ENCODE peak calls at places on chromosomes 3 and 15, in nine cellular contexts. Y is pons; E is NT2/D1; X is activated CD4-positive, alpha-beta T cell treated with anti-CD3 and anti-CD28 coated beads for 36 hours; U is type B pancreatic cell; T is breast epithelium; R is osteocyte; Z is activated effector memory CD4-positive, alpha-beta T cell treated with anti-CD3 and anti-CD28 coated beads, Interleukin-2, amount 50 U/mL, for 16 hours; O is IMR-90. L is an unnamed sample.

GRCh38 chr3:61669676-61670299 is 108.4 kb downstream of the PTPRG start:
- DNase-seq in Y (no peak), E (no peak), X (no peak), U (no peak), T (no peak), R (no peak), Z (no peak), O (no peak), L (no peak)

GRCh38 chr15:76200083-76200465 is 111.2 kb downstream of the ETFA start:
- DNase-seq in Y (no peak), E (no peak), X (no peak), U (no peak), T (peak; percentile 44), R (no peak), Z (peak; percentile 53), O (no peak), L (no peak)

GRCh38 chr3:159786489-159787181 is 202.0 kb upstream of the IL12A start:
- DNase-seq in Y (no peak), E (no peak), X (no peak), U (no peak), T (no peak), R (no peak), Z (no peak), O (no peak), L (no peak)

GRCh38 chr3:46184469-46184868 is 23.6 kb downstream of the CCR1 start:
- DNase-seq in Y (no peak), E (no peak), X (no peak), U (no peak), T (no peak), R (no peak), Z (no peak), O (peak; percentile 64), L (no peak)

GRCh38 chr3:194773666-194774455 is 88.2 kb downstream of the FAM43A start:
- DNase-seq in Y (no peak), E (no peak), X (no peak), U (no peak), T (no peak), R (peak; percentile 73), Z (no peak), O (no peak), L (no peak)

GRCh38 chr3:44762170-44762677 is 630 bp downstream of the KIF15 start:
- DNase-seq in Y (peak; percentile 2), E (no peak), X (no peak), U (no peak), T (no peak), R (no peak), Z (no peak), O (peak; percentile 12), L (no peak)

GRCh38 chr3:179146911-179147570 is 1.1 kb upstream of the PIK3CA start:
- DNase-seq in Y (peak; percentile 94), E (no peak), X (peak; percentile 35), U (no peak), T (no peak), R (no peak), Z (no peak), O (peak; percentile 68), L (peak; percentile 63)

GRCh38 chr15:37081985-37082384 is 18.4 kb downstream of the MEIS2 start:
- DNase-seq in Y (no peak), E (no peak), X (no peak), U (no peak), T (no peak), R (no peak), Z (no peak), O (no peak), L (no peak)

GRCh38 chr15:33111051-33111451 is 83.5 kb downstream of the FMN1 start:
- DNase-seq in Y (no peak), E (no peak), X (no peak), U (no peak), T (no peak), R (no peak), Z (no peak), O (peak; percentile 75), L (no peak)

GRCh38 chr3:29072626-29073025 is 208.2 kb upstream of the RBMS3 start:
- DNase-seq in Y (no peak), E (no peak), X (no peak), U (no peak), T (no peak), R (no peak), Z (no peak), O (peak; percentile 61), L (no peak)

GRCh38 chr3:33648793-33649192 is 69.3 kb downstream of the CLASP2 start:
- DNase-seq in Y (no peak), E (no peak), X (no peak), U (no peak), T (no peak), R (no peak), Z (no peak), O (no peak), L (no peak)

GRCh38 chr15:36737430-36737891 is 158.0 kb downstream of the CDIN1 start:
- DNase-seq in Y (no peak), E (no peak), X (no peak), U (no peak), T (no peak), R (no peak), Z (no peak), O (peak; percentile 83), L (no peak)

GRCh38 chr3:71142440-71143161 is 440.9 kb downstream of the FOXP1 start:
- DNase-seq in Y (no peak), E (peak; percentile 48), X (no peak), U (no peak), T (no peak), R (no peak), Z (no peak), O (peak; percentile 34), L (no peak)

GRCh38 chr3:11544413-11545181 is 99.1 kb downstream of the VGLL4 start:
- DNase-seq in Y (no peak), E (no peak), X (no peak), U (no peak), T (peak; percentile 51), R (no peak), Z (no peak), O (peak; percentile 18), L (no peak)

GRCh38 chr15:96345560-96346389 is 15.3 kb downstream of the NR2F2 start:
- DNase-seq in Y (peak; percentile 91), E (no peak), X (no peak), U (no peak), T (peak; percentile 61), R (no peak), Z (no peak), O (peak; percentile 83), L (no peak)

GRCh38 chr3:170726976-170727661 is 141.2 kb upstream of the SLC7A14 start:
- DNase-seq in Y (no peak), E (no peak), X (no peak), U (no peak), T (no peak), R (no peak), Z (no peak), O (peak; percentile 94), L (no peak)

GRCh38 chr3:22377421-22377820 is 626.4 kb upstream of the ZNF385D start:
- DNase-seq in Y (no peak), E (no peak), X (no peak), U (no peak), T (no peak), R (no peak), Z (no peak), O (no peak), L (no peak)

GRCh38 chr15:38389924-38390542 is 63.9 kb upstream of the FAM98B start:
- DNase-seq in Y (peak; percentile 60), E (peak; percentile 50), X (peak; percentile 80), U (no peak), T (peak; percentile 55), R (peak; percentile 85), Z (peak; percentile 82), O (peak; percentile 58), L (peak; percentile 30)

GRCh38 chr15:83110361-83110760 is 2.9 kb downstream of the TM6SF1 start:
- DNase-seq in Y (no peak), E (no peak), X (no peak), U (no peak), T (no peak), R (no peak), Z (no peak), O (peak; percentile 10), L (no peak)

GRCh38 chr3:33980252-33980651 is 181.8 kb downstream of the PDCD6IP start:
- DNase-seq in Y (no peak), E (peak; percentile 13), X (no peak), U (no peak), T (no peak), R (peak; percentile 86), Z (no peak), O (peak; percentile 85), L (no peak)

GRCh38 chr3:141959531-141959920 is 83.1 kb downstream of the ATP1B3 start:
- DNase-seq in Y (no peak), E (no peak), X (no peak), U (no peak), T (no peak), R (peak; percentile 7), Z (no peak), O (no peak), L (no peak)

GRCh38 chr15:87597346-87598052 is 659.0 kb downstream of the NTRK3 start:
- DNase-seq in Y (no peak), E (no peak), X (peak; percentile 37), U (no peak), T (no peak), R (no peak), Z (no peak), O (no peak), L (no peak)

GRCh38 chr3:128051837-128052766 is at the start of gene SEC61A1:
- DNase-seq in Y (peak; percentile 89), E (peak; percentile 87), X (peak; percentile 98), U (peak; percentile 97), T (peak; percentile 94), R (peak; percentile 99), Z (peak; percentile 99), O (peak; percentile 92), L (peak; percentile 96)

GRCh38 chr3:10815487-10815886 is 541 bp upstream of the SLC6A11 start:
- DNase-seq in Y (no peak), E (no peak), X (no peak), U (no peak), T (no peak), R (no peak), Z (no peak), O (no peak), L (no peak)

GRCh38 chr3:150411971-150412370 is 3.9 kb downstream of the TSC22D2 start:
- DNase-seq in Y (no peak), E (no peak), X (no peak), U (no peak), T (no peak), R (no peak), Z (no peak), O (peak; percentile 33), L (no peak)

GRCh38 chr3:63918321-63918720 is 6.1 kb upstream of the SCAANT1 start:
- DNase-seq in Y (no peak), E (no peak), X (no peak), U (no peak), T (no peak), R (no peak), Z (no peak), O (peak; percentile 71), L (no peak)

GRCh38 chr3:12926660-12927059 is 85.3 kb upstream of the RPL32 start:
- DNase-seq in Y (no peak), E (no peak), X (no peak), U (no peak), T (no peak), R (no peak), Z (no peak), O (no peak), L (no peak)

GRCh38 chr3:42507252-42507651 is 4.8 kb downstream of the VIPR1 start:
- DNase-seq in Y (no peak), E (no peak), X (peak; percentile 41), U (no peak), T (peak; percentile 76), R (peak; percentile 23), Z (peak; percentile 61), O (no peak), L (no peak)

GRCh38 chr3:4852780-4853748 is 126.2 kb upstream of the BHLHE40 start:
- DNase-seq in Y (no peak), E (no peak), X (no peak), U (no peak), T (no peak), R (no peak), Z (no peak), O (no peak), L (no peak)

GRCh38 chr15:63327648-63328421 is 50.4 kb downstream of the APH1B start:
- DNase-seq in Y (no peak), E (no peak), X (no peak), U (no peak), T (no peak), R (no peak), Z (no peak), O (no peak), L (no peak)

GRCh38 chr3:177835917-177836316 is 638.6 kb upstream of the TBL1XR1 start:
- DNase-seq in Y (no peak), E (no peak), X (no peak), U (no peak), T (no peak), R (no peak), Z (no peak), O (peak; percentile 97), L (no peak)

L was measured in naive B cell.